ENCODE peak calls at places on chromosomes 4 and X, in eight cellular contexts. A is neural progenitor cell, O is heart left ventricle, G is epithelial cell of esophagus, T is hepatocyte, K is AG04450, V is lung, J is cardiac fibroblast. B is an unnamed sample.

GRCh38 chr4:61204353-61204752 is 4.2 kb downstream of the ADGRL3 start:
- DNase-seq in T (peak; percentile 13), K (no peak), V (no peak), O (no peak), G (peak; percentile 89), J (peak; percentile 19), A (peak; percentile 74), B (peak; percentile 44)

GRCh38 chrX:29581223-29581622 is 634.1 kb upstream of the MAGEB2 start:
- DNase-seq in T (no peak), V (no peak), G (no peak), O (no peak), K (no peak), A (no peak), J (no peak), B (no peak)

GRCh38 chr4:680931-681645 is 6.7 kb downstream of the MYL5 start:
- DNase-seq in K (no peak), T (peak; percentile 80), O (peak; percentile 68), V (no peak), G (peak; percentile 28), J (peak; percentile 54), A (peak; percentile 80), B (no peak)

GRCh38 chr4:48047421-48047844 is 30.9 kb downstream of the NIPAL1 start:
- DNase-seq in O (no peak), A (no peak), J (no peak), G (no peak), V (no peak), K (no peak), T (no peak), B (no peak)

GRCh38 chrX:54357414-54358377 is at the start of gene WNK3:
- DNase-seq in G (peak; percentile 65), T (peak; percentile 91), O (peak; percentile 76), V (peak; percentile 51), A (peak; percentile 95), J (peak; percentile 83), K (peak; percentile 27), B (peak; percentile 60)

GRCh38 chrX:42151808-42152207 is 228.5 kb upstream of the CASK start:
- DNase-seq in O (no peak), G (no peak), A (no peak), V (no peak), K (no peak), T (no peak), J (no peak), B (no peak)

GRCh38 chrX:318739-319578 is at the start of gene GTPBP6:
- DNase-seq in J (peak; percentile 100), T (peak; percentile 100), O (peak; percentile 100), A (peak; percentile 100), V (peak; percentile 100), K (peak; percentile 99), G (peak; percentile 100), B (peak; percentile 96)

GRCh38 chr4:87489678-87490077 is 39.5 kb downstream of the SPARCL1 start:
- DNase-seq in A (no peak), J (peak; percentile 76), G (no peak), K (no peak), T (no peak), V (no peak), O (no peak), B (no peak)

GRCh38 chrX:103805860-103806259 is 26.2 kb downstream of the RAB9B start:
- DNase-seq in G (no peak), T (peak; percentile 32), A (no peak), V (no peak), K (no peak), J (no peak), O (no peak), B (no peak)

GRCh38 chr4:76723916-76724315 is 174.0 kb downstream of the SOWAHB start:
- DNase-seq in K (peak; percentile 72), V (no peak), A (peak; percentile 42), G (peak; percentile 76), T (no peak), J (peak; percentile 91), O (no peak), B (peak; percentile 35)

GRCh38 chr4:16337936-16338335 is 111.7 kb upstream of the TAPT1 start:
- DNase-seq in T (no peak), A (no peak), J (no peak), K (no peak), O (no peak), V (no peak), G (peak; percentile 75), B (peak; percentile 1)

GRCh38 chr4:165288639-165289428 is 38.6 kb upstream of the MSMO1 start:
- DNase-seq in K (peak; percentile 16), O (no peak), T (no peak), G (peak; percentile 65), A (no peak), V (no peak), J (peak; percentile 83), B (peak; percentile 14)

GRCh38 chrX:135095715-135096114 is 24.6 kb downstream of the ETDB start:
- DNase-seq in O (no peak), A (no peak), G (no peak), T (no peak), J (no peak), K (no peak), V (no peak), B (no peak)

GRCh38 chr4:109434007-109434792 is 585 bp downstream of the SEC24B start:
- DNase-seq in O (peak; percentile 56), J (peak; percentile 23), A (peak; percentile 59), G (peak; percentile 24), V (peak; percentile 42), K (no peak), T (peak; percentile 41), B (no peak)
- TF ChIP-seq CTCF in O (no peak), J (no peak), A (no peak), G (no peak), V (no peak), K (no peak), T (no peak), B (no peak)

DNA sequence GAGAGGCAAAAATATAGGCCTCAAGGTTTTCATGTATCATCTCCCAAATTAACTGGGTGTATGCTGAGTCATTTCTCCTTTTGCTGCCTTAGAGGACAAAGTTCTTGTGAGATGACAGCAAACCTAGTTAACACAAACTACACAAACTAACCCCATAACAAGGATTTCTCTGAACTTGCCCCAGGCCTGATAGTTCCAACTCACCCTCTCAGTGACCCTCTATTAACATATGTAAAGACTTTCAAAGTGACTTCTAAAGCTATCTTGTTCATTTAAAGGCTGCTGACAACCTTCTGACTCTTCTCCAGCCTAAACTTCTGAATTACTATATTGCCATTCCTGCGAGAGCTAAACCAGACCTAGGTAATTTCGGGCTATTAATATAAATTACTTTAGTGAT is 43.2 kb upstream of the CCDC149 start:
- DNase-seq in G (no peak), V (no peak), O (no peak), A (no peak), J (no peak), T (no peak), K (no peak), B (no peak)
- TF ChIP-seq CTCF in G (no peak), V (no peak), O (no peak), A (no peak), J (no peak), T (no peak), K (no peak), B (no peak)

DNA sequence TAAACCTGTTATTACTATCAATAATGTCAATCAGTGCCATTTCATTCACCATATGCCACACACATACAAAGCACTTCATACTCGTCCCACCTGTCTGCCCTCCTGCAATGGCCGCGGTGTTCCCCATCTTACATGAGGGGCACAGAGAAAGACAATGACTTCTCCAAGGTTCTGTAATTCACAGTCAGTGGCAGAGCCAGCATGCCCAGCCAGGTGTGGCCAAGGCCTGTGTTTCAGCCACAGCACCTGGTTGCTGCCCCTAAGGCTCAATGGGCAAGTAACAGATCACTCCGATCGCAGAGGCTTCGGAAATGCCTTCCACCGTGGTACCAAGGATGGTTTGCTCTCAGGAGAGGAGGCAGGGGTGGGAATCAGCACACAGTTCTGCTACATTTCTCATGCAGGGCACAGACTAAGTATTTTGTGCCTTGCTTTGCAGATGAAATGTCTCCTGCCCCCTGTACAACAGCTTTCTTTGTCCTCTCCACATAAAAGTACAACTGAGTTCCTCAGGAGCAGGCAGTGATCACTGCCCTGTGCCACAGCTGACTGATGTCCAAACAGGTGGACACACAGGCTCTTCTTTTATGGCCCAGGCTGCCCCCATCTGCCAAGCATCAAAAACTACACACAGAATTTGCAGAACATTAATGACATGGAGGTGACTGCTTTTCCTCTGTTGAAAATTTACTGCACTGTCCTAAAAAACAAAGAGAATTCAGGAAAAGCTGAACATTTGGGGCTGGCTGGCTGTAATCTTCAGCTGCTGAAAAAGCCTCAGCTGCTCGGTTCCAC is 10.8 kb downstream of the AFAP1 start:
- DNase-seq in G (peak; percentile 29), A (peak; percentile 46), K (no peak), J (peak; percentile 50), O (no peak), T (no peak), V (no peak), B (no peak)
- TF ChIP-seq CTCF in G (peak; percentile 17), A (peak; percentile 48), K (peak; percentile 36), J (peak; percentile 28), O (no peak), T (peak; percentile 30), V (no peak), B (no peak)

DNA sequence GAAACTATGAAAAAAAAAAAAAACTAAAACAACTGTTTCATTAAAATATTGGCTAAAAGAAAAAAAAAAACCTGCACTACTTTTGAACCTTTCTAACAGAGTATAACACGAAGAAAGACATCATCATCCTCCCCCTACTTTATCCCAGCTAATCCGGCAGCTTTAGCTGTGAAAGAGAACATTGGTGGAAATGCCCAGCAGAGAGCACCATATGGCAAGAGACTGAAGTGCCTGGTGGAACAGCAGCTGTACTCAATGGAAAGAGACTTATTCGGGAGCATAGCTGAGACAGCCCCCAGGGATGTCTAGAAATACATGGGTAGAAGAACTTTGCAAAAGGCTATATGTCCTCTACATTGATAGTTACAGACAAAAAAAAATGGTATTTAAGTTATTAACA is 30.3 kb downstream of the STPG2 start:
- DNase-seq in O (no peak), G (peak; percentile 45), K (no peak), T (peak; percentile 60), V (no peak), J (peak; percentile 42), A (peak; percentile 69), B (no peak)
- TF ChIP-seq CTCF in O (peak; percentile 37), G (peak; percentile 49), K (peak; percentile 39), T (peak; percentile 52), V (no peak), J (peak; percentile 23), A (peak; percentile 63), B (peak; percentile 20)

DNA sequence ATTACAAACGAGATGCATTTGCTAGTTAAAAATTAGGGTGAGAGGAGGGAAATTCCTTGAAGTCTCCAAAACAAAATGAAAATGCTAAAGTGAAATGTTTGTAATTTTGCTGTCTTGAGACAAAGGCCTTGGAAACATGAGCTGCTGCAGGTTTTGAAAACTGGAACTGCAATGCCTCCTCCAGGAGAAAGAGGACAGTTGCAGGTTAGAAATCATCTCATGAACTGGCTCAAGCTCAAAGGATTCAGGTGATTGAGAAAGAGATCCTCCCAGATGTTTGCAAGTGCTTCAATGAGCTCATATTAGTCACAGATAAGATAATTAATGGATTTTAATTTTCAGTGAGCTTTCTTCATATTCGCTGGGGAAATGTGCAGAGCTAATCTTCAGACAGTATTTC is 32.4 kb downstream of the SMPX start:
- DNase-seq in A (peak; percentile 40), T (peak; percentile 43), V (no peak), G (peak; percentile 63), K (peak; percentile 33), J (no peak), O (no peak), B (peak; percentile 5)
- TF ChIP-seq CTCF in A (peak; percentile 58), T (peak; percentile 54), V (no peak), G (peak; percentile 57), K (peak; percentile 57), J (peak; percentile 42), O (no peak), B (no peak)

B was measured in RWPE1.